ENCODE peak calls at places on chromosome 16, in six cellular contexts. One of them, this sample, is unnamed.

GRCh38 chr16:84888450-84888849 is 68.7 kb downstream of the CRISPLD2 start:
- DNase-seq in SHP77: no peak
- DNase-seq in ecto neural progenitor cell: no peak
- DNase-seq in MV-4-11: no peak
- DNase-seq in posterior cingulate gyrus: no peak
- DNase-seq in nephron progenitor cell: no peak
- DNase-seq in this sample: no peak

GRCh38 chr16:12271006-12271405 is 294.5 kb downstream of the SNX29 start:
- DNase-seq in posterior cingulate gyrus: peak
- DNase-seq in ecto neural progenitor cell: peak
- DNase-seq in SHP77: peak
- DNase-seq in nephron progenitor cell: peak
- DNase-seq in MV-4-11: no peak
- DNase-seq in this sample: peak

GRCh38 chr16:7380907-7381306 is 48.3 kb downstream of the RBFOX1 start:
- DNase-seq in MV-4-11: no peak
- DNase-seq in posterior cingulate gyrus: no peak
- DNase-seq in nephron progenitor cell: no peak
- DNase-seq in SHP77: no peak
- DNase-seq in ecto neural progenitor cell: no peak
- DNase-seq in this sample: no peak

GRCh38 chr16:69276143-69277115 is 34.7 kb upstream of the VPS4A start:
- DNase-seq in nephron progenitor cell: no peak
- DNase-seq in SHP77: no peak
- DNase-seq in MV-4-11: no peak
- DNase-seq in ecto neural progenitor cell: no peak
- DNase-seq in posterior cingulate gyrus: no peak
- DNase-seq in this sample: peak

GRCh38 chr16:68275611-68276191 is 11.4 kb downstream of the SLC7A6 start:
- DNase-seq in ecto neural progenitor cell: no peak
- DNase-seq in posterior cingulate gyrus: no peak
- DNase-seq in MV-4-11: peak
- DNase-seq in nephron progenitor cell: no peak
- DNase-seq in SHP77: peak
- DNase-seq in this sample: no peak

GRCh38 chr16:72246423-72246822 is 74.5 kb upstream of the PMFBP1 start:
- DNase-seq in nephron progenitor cell: no peak
- DNase-seq in posterior cingulate gyrus: no peak
- DNase-seq in SHP77: no peak
- DNase-seq in ecto neural progenitor cell: no peak
- DNase-seq in MV-4-11: no peak
- DNase-seq in this sample: no peak

GRCh38 chr16:3950343-3951193 is 70.1 kb upstream of the CREBBP start:
- DNase-seq in ecto neural progenitor cell: no peak
- DNase-seq in MV-4-11: no peak
- DNase-seq in SHP77: peak
- DNase-seq in posterior cingulate gyrus: no peak
- DNase-seq in nephron progenitor cell: no peak
- DNase-seq in this sample: peak

GRCh38 chr16:10880609-10881452 is 3.8 kb downstream of the CIITA start:
- DNase-seq in MV-4-11: peak
- DNase-seq in SHP77: no peak
- DNase-seq in ecto neural progenitor cell: no peak
- DNase-seq in posterior cingulate gyrus: no peak
- DNase-seq in nephron progenitor cell: no peak
- DNase-seq in this sample: no peak

GRCh38 chr16:84593825-84594724 is 23.8 kb downstream of the COTL1 start:
- DNase-seq in ecto neural progenitor cell: no peak
- DNase-seq in SHP77: no peak
- DNase-seq in MV-4-11: peak
- DNase-seq in posterior cingulate gyrus: no peak
- DNase-seq in nephron progenitor cell: no peak
- DNase-seq in this sample: peak

GRCh38 chr16:89395150-89396142 is 94.9 kb downstream of the ANKRD11 start:
- DNase-seq in SHP77: no peak
- DNase-seq in posterior cingulate gyrus: peak
- DNase-seq in MV-4-11: no peak
- DNase-seq in nephron progenitor cell: peak
- DNase-seq in ecto neural progenitor cell: no peak
- DNase-seq in this sample: peak

GRCh38 chr16:85019659-85020245 is 7.8 kb upstream of the KIAA0513 start:
- DNase-seq in posterior cingulate gyrus: no peak
- DNase-seq in MV-4-11: no peak
- DNase-seq in ecto neural progenitor cell: no peak
- DNase-seq in nephron progenitor cell: no peak
- DNase-seq in SHP77: peak
- DNase-seq in this sample: peak

GRCh38 chr16:88651276-88651988 is 579 bp upstream of the CYBA start:
- DNase-seq in posterior cingulate gyrus: no peak
- DNase-seq in SHP77: peak
- DNase-seq in ecto neural progenitor cell: peak
- DNase-seq in nephron progenitor cell: peak
- DNase-seq in MV-4-11: no peak
- DNase-seq in this sample: peak

GRCh38 chr16:1949507-1949906 is 5.0 kb downstream of the RPL3L start:
- DNase-seq in posterior cingulate gyrus: no peak
- DNase-seq in ecto neural progenitor cell: no peak
- DNase-seq in MV-4-11: no peak
- DNase-seq in SHP77: no peak
- DNase-seq in nephron progenitor cell: no peak
- DNase-seq in this sample: no peak

GRCh38 chr16:86567701-86568571 is 1.3 kb downstream of the FOXC2 start:
- DNase-seq in MV-4-11: no peak
- DNase-seq in SHP77: no peak
- DNase-seq in nephron progenitor cell: peak
- DNase-seq in ecto neural progenitor cell: peak
- DNase-seq in posterior cingulate gyrus: no peak
- DNase-seq in this sample: peak

GRCh38 chr16:65658339-65659275 is 536.7 kb upstream of the CDH11 start:
- DNase-seq in ecto neural progenitor cell: no peak
- DNase-seq in posterior cingulate gyrus: no peak
- DNase-seq in nephron progenitor cell: no peak
- DNase-seq in SHP77: no peak
- DNase-seq in MV-4-11: peak
- DNase-seq in this sample: no peak

GRCh38 chr16:24174977-24175376 is 81.2 kb upstream of the CACNG3 start:
- DNase-seq in ecto neural progenitor cell: no peak
- DNase-seq in SHP77: no peak
- DNase-seq in nephron progenitor cell: no peak
- DNase-seq in MV-4-11: no peak
- DNase-seq in posterior cingulate gyrus: no peak
- DNase-seq in this sample: no peak

GRCh38 chr16:49592507-49593422 is 219.2 kb downstream of the C16orf78 start:
- DNase-seq in posterior cingulate gyrus: peak
- DNase-seq in MV-4-11: peak
- DNase-seq in SHP77: peak
- DNase-seq in nephron progenitor cell: peak
- DNase-seq in ecto neural progenitor cell: peak
- DNase-seq in this sample: no peak

GRCh38 chr16:8550728-8551387 is 39.5 kb downstream of the TMEM114 start:
- DNase-seq in SHP77: no peak
- DNase-seq in ecto neural progenitor cell: no peak
- DNase-seq in nephron progenitor cell: no peak
- DNase-seq in posterior cingulate gyrus: no peak
- DNase-seq in MV-4-11: no peak
- DNase-seq in this sample: no peak

GRCh38 chr16:69003500-69003899 is 102.0 kb upstream of the HAS3 start:
- DNase-seq in MV-4-11: no peak
- DNase-seq in posterior cingulate gyrus: no peak
- DNase-seq in SHP77: no peak
- DNase-seq in nephron progenitor cell: no peak
- DNase-seq in ecto neural progenitor cell: no peak
- DNase-seq in this sample: no peak

GRCh38 chr16:85398688-85399582 is 214.2 kb upstream of the GSE1 start:
- DNase-seq in ecto neural progenitor cell: no peak
- DNase-seq in MV-4-11: no peak
- DNase-seq in SHP77: no peak
- DNase-seq in posterior cingulate gyrus: peak
- DNase-seq in nephron progenitor cell: peak
- DNase-seq in this sample: peak

GRCh38 chr16:17469011-17469741 is 1.6 kb downstream of the XYLT1 start:
- DNase-seq in MV-4-11: no peak
- DNase-seq in nephron progenitor cell: no peak
- DNase-seq in SHP77: no peak
- DNase-seq in posterior cingulate gyrus: no peak
- DNase-seq in ecto neural progenitor cell: no peak
- DNase-seq in this sample: no peak

This sample was measured in left ventricle myocardium superior.